ENCODE peak calls at places on chromosome 15, in seven cellular contexts. One of them, this sample, is unnamed.

GRCh38 chr15:74433592-74434259 is at the start of gene SEMA7A:
- DNase-seq in fibroblast of lung: peak
- DNase-seq in PC-3: peak
- DNase-seq in right lobe of liver: peak
- DNase-seq in heart right ventricle: peak
- DNase-seq in right cardiac atrium: peak
- DNase-seq in cardiac muscle cell: peak
- DNase-seq in this sample: peak

GRCh38 chr15:33022629-33023028 is 171.9 kb downstream of the FMN1 start:
- DNase-seq in cardiac muscle cell: peak
- DNase-seq in fibroblast of lung: peak
- DNase-seq in right cardiac atrium: peak
- DNase-seq in heart right ventricle: peak
- DNase-seq in PC-3: peak
- DNase-seq in right lobe of liver: no peak
- DNase-seq in this sample: peak

GRCh38 chr15:56295433-56295832 is 51.8 kb upstream of the RFX7 start:
- DNase-seq in cardiac muscle cell: no peak
- DNase-seq in right lobe of liver: no peak
- DNase-seq in heart right ventricle: no peak
- DNase-seq in PC-3: peak
- DNase-seq in right cardiac atrium: no peak
- DNase-seq in fibroblast of lung: no peak
- DNase-seq in this sample: no peak

GRCh38 chr15:35058534-35059054 is 26.5 kb downstream of the NANOGP8 start:
- DNase-seq in cardiac muscle cell: no peak
- DNase-seq in PC-3: no peak
- DNase-seq in right cardiac atrium: no peak
- DNase-seq in fibroblast of lung: no peak
- DNase-seq in heart right ventricle: no peak
- DNase-seq in right lobe of liver: no peak
- DNase-seq in this sample: no peak

GRCh38 chr15:73994419-73994883 is at the start of gene PML:
- DNase-seq in right cardiac atrium: peak
- DNase-seq in PC-3: peak
- DNase-seq in heart right ventricle: peak
- DNase-seq in fibroblast of lung: peak
- DNase-seq in cardiac muscle cell: peak
- DNase-seq in right lobe of liver: peak
- DNase-seq in this sample: peak

GRCh38 chr15:65391732-65392131 is 13.9 kb upstream of the IGDCC3 start:
- DNase-seq in right cardiac atrium: no peak
- DNase-seq in heart right ventricle: no peak
- DNase-seq in right lobe of liver: no peak
- DNase-seq in cardiac muscle cell: no peak
- DNase-seq in fibroblast of lung: no peak
- DNase-seq in PC-3: no peak
- DNase-seq in this sample: no peak

GRCh38 chr15:56918907-56919707 is 663 bp downstream of the TCF12 start:
- DNase-seq in fibroblast of lung: peak
- DNase-seq in right lobe of liver: peak
- DNase-seq in PC-3: peak
- DNase-seq in heart right ventricle: peak
- DNase-seq in right cardiac atrium: peak
- DNase-seq in cardiac muscle cell: peak
- DNase-seq in this sample: peak

GRCh38 chr15:44736261-44736765 is at the start of gene TRIM69:
- DNase-seq in right cardiac atrium: no peak
- DNase-seq in right lobe of liver: no peak
- DNase-seq in heart right ventricle: no peak
- DNase-seq in cardiac muscle cell: no peak
- DNase-seq in PC-3: no peak
- DNase-seq in fibroblast of lung: no peak
- DNase-seq in this sample: no peak

GRCh38 chr15:97736748-97737147 is 223.8 kb upstream of the ARRDC4 start:
- DNase-seq in right cardiac atrium: no peak
- DNase-seq in heart right ventricle: no peak
- DNase-seq in PC-3: no peak
- DNase-seq in right lobe of liver: no peak
- DNase-seq in cardiac muscle cell: no peak
- DNase-seq in fibroblast of lung: no peak
- DNase-seq in this sample: no peak

GRCh38 chr15:23483821-23484299 is 36.8 kb upstream of the GOLGA6L2 start:
- DNase-seq in right cardiac atrium: no peak
- DNase-seq in right lobe of liver: no peak
- DNase-seq in fibroblast of lung: no peak
- DNase-seq in PC-3: no peak
- DNase-seq in cardiac muscle cell: no peak
- DNase-seq in heart right ventricle: no peak
- DNase-seq in this sample: no peak

GRCh38 chr15:47802216-47802615 is 84.9 kb downstream of the SEMA6D start:
- DNase-seq in fibroblast of lung: no peak
- DNase-seq in cardiac muscle cell: no peak
- DNase-seq in heart right ventricle: no peak
- DNase-seq in right cardiac atrium: no peak
- DNase-seq in right lobe of liver: no peak
- DNase-seq in PC-3: no peak
- DNase-seq in this sample: no peak

GRCh38 chr15:98395974-98396627 is 252.2 kb upstream of the IGF1R start:
- DNase-seq in right lobe of liver: no peak
- DNase-seq in right cardiac atrium: no peak
- DNase-seq in cardiac muscle cell: no peak
- DNase-seq in PC-3: no peak
- DNase-seq in heart right ventricle: no peak
- DNase-seq in fibroblast of lung: no peak
- DNase-seq in this sample: no peak

GRCh38 chr15:94306700-94307650 is 75.6 kb downstream of the MCTP2 start:
- DNase-seq in PC-3: no peak
- DNase-seq in fibroblast of lung: no peak
- DNase-seq in heart right ventricle: no peak
- DNase-seq in cardiac muscle cell: no peak
- DNase-seq in right cardiac atrium: no peak
- DNase-seq in right lobe of liver: no peak
- DNase-seq in this sample: no peak

GRCh38 chr15:80234883-80235282 is 17.1 kb downstream of the CTXND1 start:
- DNase-seq in fibroblast of lung: peak
- DNase-seq in right lobe of liver: peak
- DNase-seq in right cardiac atrium: peak
- DNase-seq in PC-3: peak
- DNase-seq in cardiac muscle cell: peak
- DNase-seq in heart right ventricle: no peak
- DNase-seq in this sample: no peak

GRCh38 chr15:63041982-63042878 is at the start of gene TPM1:
- DNase-seq in right cardiac atrium: peak
- DNase-seq in heart right ventricle: peak
- DNase-seq in PC-3: peak
- DNase-seq in cardiac muscle cell: peak
- DNase-seq in right lobe of liver: peak
- DNase-seq in fibroblast of lung: peak
- DNase-seq in this sample: peak

GRCh38 chr15:80309769-80310384 is 57.9 kb upstream of the CTXND1 start:
- DNase-seq in right lobe of liver: no peak
- DNase-seq in PC-3: peak
- DNase-seq in right cardiac atrium: no peak
- DNase-seq in heart right ventricle: no peak
- DNase-seq in fibroblast of lung: peak
- DNase-seq in cardiac muscle cell: peak
- DNase-seq in this sample: no peak

GRCh38 chr15:47185222-47185800 is 532.0 kb upstream of the SEMA6D start:
- DNase-seq in right cardiac atrium: no peak
- DNase-seq in cardiac muscle cell: peak
- DNase-seq in fibroblast of lung: peak
- DNase-seq in PC-3: no peak
- DNase-seq in heart right ventricle: no peak
- DNase-seq in right lobe of liver: no peak
- DNase-seq in this sample: no peak

GRCh38 chr15:63187589-63188226 is 1.7 kb upstream of the RAB8B start:
- DNase-seq in right lobe of liver: no peak
- DNase-seq in cardiac muscle cell: no peak
- DNase-seq in PC-3: no peak
- DNase-seq in heart right ventricle: no peak
- DNase-seq in fibroblast of lung: no peak
- DNase-seq in right cardiac atrium: no peak
- DNase-seq in this sample: no peak

GRCh38 chr15:23866832-23867231 is 179.7 kb upstream of the NDN start:
- DNase-seq in PC-3: peak
- DNase-seq in right lobe of liver: no peak
- DNase-seq in heart right ventricle: no peak
- DNase-seq in cardiac muscle cell: peak
- DNase-seq in fibroblast of lung: peak
- DNase-seq in right cardiac atrium: no peak
- DNase-seq in this sample: no peak

GRCh38 chr15:99408236-99409096 is 157.2 kb downstream of the LRRC28 start:
- DNase-seq in right cardiac atrium: peak
- DNase-seq in cardiac muscle cell: peak
- DNase-seq in heart right ventricle: no peak
- DNase-seq in right lobe of liver: no peak
- DNase-seq in fibroblast of lung: peak
- DNase-seq in PC-3: no peak
- DNase-seq in this sample: peak

GRCh38 chr15:70362911-70363310 is 265.2 kb upstream of the TLE3 start:
- DNase-seq in cardiac muscle cell: peak
- DNase-seq in right cardiac atrium: peak
- DNase-seq in right lobe of liver: peak
- DNase-seq in PC-3: peak
- DNase-seq in heart right ventricle: peak
- DNase-seq in fibroblast of lung: peak
- DNase-seq in this sample: no peak

GRCh38 chr15:77631790-77632551 is 741 bp downstream of the LINGO1 start:
- DNase-seq in right lobe of liver: no peak
- DNase-seq in PC-3: no peak
- DNase-seq in cardiac muscle cell: no peak
- DNase-seq in heart right ventricle: no peak
- DNase-seq in right cardiac atrium: peak
- DNase-seq in fibroblast of lung: no peak
- DNase-seq in this sample: peak

GRCh38 chr15:77633913-77634265 is 1.2 kb upstream of the LINGO1 start:
- DNase-seq in right lobe of liver: no peak
- DNase-seq in cardiac muscle cell: no peak
- DNase-seq in heart right ventricle: no peak
- DNase-seq in PC-3: no peak
- DNase-seq in right cardiac atrium: peak
- DNase-seq in fibroblast of lung: no peak
- DNase-seq in this sample: no peak

GRCh38 chr15:77634266-77634962 is 1.7 kb upstream of the LINGO1 start:
- DNase-seq in PC-3: peak
- DNase-seq in heart right ventricle: peak
- DNase-seq in right cardiac atrium: peak
- DNase-seq in cardiac muscle cell: peak
- DNase-seq in right lobe of liver: peak
- DNase-seq in fibroblast of lung: peak
- DNase-seq in this sample: peak

GRCh38 chr15:77632760-77633133 is at the start of gene LINGO1:
- DNase-seq in cardiac muscle cell: peak
- DNase-seq in right cardiac atrium: peak
- DNase-seq in fibroblast of lung: no peak
- DNase-seq in heart right ventricle: no peak
- DNase-seq in PC-3: peak
- DNase-seq in right lobe of liver: no peak
- DNase-seq in this sample: no peak

GRCh38 chr15:77633134-77633912 is 611 bp upstream of the LINGO1 start:
- DNase-seq in PC-3: peak
- DNase-seq in right lobe of liver: peak
- DNase-seq in fibroblast of lung: peak
- DNase-seq in cardiac muscle cell: peak
- DNase-seq in heart right ventricle: peak
- DNase-seq in right cardiac atrium: peak
- DNase-seq in this sample: peak
- H3K27ac ChIP-seq in PC-3: no peak
- H3K27ac ChIP-seq in right lobe of liver: no peak
- H3K27ac ChIP-seq in fibroblast of lung: no peak
- H3K27ac ChIP-seq in cardiac muscle cell: no peak
- H3K27ac ChIP-seq in heart right ventricle: peak
- H3K27ac ChIP-seq in right cardiac atrium: no peak
- H3K27ac ChIP-seq in this sample: peak

GRCh38 chr15:77527831-77528231 is 104.9 kb downstream of the LINGO1 start:
- DNase-seq in heart right ventricle: peak
- DNase-seq in right lobe of liver: no peak
- DNase-seq in cardiac muscle cell: no peak
- DNase-seq in fibroblast of lung: peak
- DNase-seq in right cardiac atrium: peak
- DNase-seq in PC-3: no peak
- DNase-seq in this sample: no peak

GRCh38 chr15:77525907-77526581 is 105.4 kb downstream of the HMG20A start:
- DNase-seq in fibroblast of lung: no peak
- DNase-seq in heart right ventricle: no peak
- DNase-seq in PC-3: no peak
- DNase-seq in right lobe of liver: no peak
- DNase-seq in cardiac muscle cell: no peak
- DNase-seq in right cardiac atrium: no peak
- DNase-seq in this sample: no peak

GRCh38 chr15:77528290-77528967 is 104.3 kb downstream of the LINGO1 start:
- DNase-seq in heart right ventricle: no peak
- DNase-seq in right cardiac atrium: peak
- DNase-seq in fibroblast of lung: no peak
- DNase-seq in PC-3: no peak
- DNase-seq in right lobe of liver: no peak
- DNase-seq in cardiac muscle cell: no peak
- DNase-seq in this sample: no peak

GRCh38 chr15:77526582-77527163 is 106.0 kb downstream of the HMG20A start:
- DNase-seq in heart right ventricle: no peak
- DNase-seq in PC-3: no peak
- DNase-seq in right lobe of liver: no peak
- DNase-seq in fibroblast of lung: no peak
- DNase-seq in right cardiac atrium: peak
- DNase-seq in cardiac muscle cell: no peak
- DNase-seq in this sample: no peak

GRCh38 chr15:77527164-77527778 is 105.4 kb downstream of the LINGO1 start:
- DNase-seq in right lobe of liver: no peak
- DNase-seq in heart right ventricle: peak
- DNase-seq in PC-3: peak
- DNase-seq in right cardiac atrium: peak
- DNase-seq in cardiac muscle cell: peak
- DNase-seq in fibroblast of lung: peak
- DNase-seq in this sample: peak
- H3K27ac ChIP-seq in right lobe of liver: no peak
- H3K27ac ChIP-seq in heart right ventricle: peak
- H3K27ac ChIP-seq in PC-3: no peak
- H3K27ac ChIP-seq in right cardiac atrium: no peak
- H3K27ac ChIP-seq in cardiac muscle cell: peak
- H3K27ac ChIP-seq in fibroblast of lung: no peak
- H3K27ac ChIP-seq in this sample: peak

GRCh38 chr15:82043726-82044372 is 2.0 kb downstream of the MEX3B start:
- DNase-seq in cardiac muscle cell: peak
- DNase-seq in heart right ventricle: peak
- DNase-seq in right cardiac atrium: peak
- DNase-seq in fibroblast of lung: no peak
- DNase-seq in PC-3: no peak
- DNase-seq in right lobe of liver: peak
- DNase-seq in this sample: no peak
- H3K27ac ChIP-seq in cardiac muscle cell: no peak
- H3K27ac ChIP-seq in heart right ventricle: peak
- H3K27ac ChIP-seq in right cardiac atrium: no peak
- H3K27ac ChIP-seq in fibroblast of lung: peak
- H3K27ac ChIP-seq in PC-3: no peak
- H3K27ac ChIP-seq in right lobe of liver: no peak
- H3K27ac ChIP-seq in this sample: peak

GRCh38 chr15:71951134-71951533 is 140.8 kb downstream of the NR2E3 start:
- DNase-seq in right lobe of liver: no peak
- DNase-seq in heart right ventricle: no peak
- DNase-seq in fibroblast of lung: no peak
- DNase-seq in PC-3: no peak
- DNase-seq in right cardiac atrium: no peak
- DNase-seq in cardiac muscle cell: peak
- DNase-seq in this sample: no peak
- H3K27ac ChIP-seq in right lobe of liver: no peak
- H3K27ac ChIP-seq in heart right ventricle: no peak
- H3K27ac ChIP-seq in fibroblast of lung: no peak
- H3K27ac ChIP-seq in PC-3: no peak
- H3K27ac ChIP-seq in right cardiac atrium: no peak
- H3K27ac ChIP-seq in cardiac muscle cell: no peak
- H3K27ac ChIP-seq in this sample: no peak